ENCODE peak calls at places on chromosomes 11 and 22, in four cellular contexts. E is cardiac septum, B is caudate nucleus, G is mucosa of descending colon. M is an unnamed sample.

GRCh38 chr11:116852261-116853125 is 15.1 kb upstream of the APOA1 start:
- DNase-seq in G (peak; percentile 70), B (no peak), E (no peak), M (no peak)

GRCh38 chr22:17152340-17152739 is 6.7 kb downstream of the HDHD5 start:
- DNase-seq in G (no peak), E (no peak), B (no peak), M (no peak)

GRCh38 chr11:76578655-76579046 is 91.9 kb downstream of the LRRC32 start:
- DNase-seq in E (peak; percentile 85), B (no peak), G (no peak), M (no peak)

GRCh38 chr11:64969209-64969608 is 2.7 kb downstream of the MAJIN start:
- DNase-seq in G (peak; percentile 53), B (no peak), E (no peak), M (no peak)

GRCh38 chr11:38791346-38791961 is 2193.4 kb upstream of the RAG2 start:
- DNase-seq in E (no peak), G (peak; percentile 51), B (peak; percentile 58), M (no peak)

GRCh38 chr11:7569044-7569443 is 55.2 kb downstream of the PPFIBP2 start:
- DNase-seq in B (no peak), G (no peak), E (no peak), M (no peak)

GRCh38 chr11:65524747-65525658 is at the start of gene SCYL1:
- DNase-seq in B (peak; percentile 71), E (peak; percentile 95), G (peak; percentile 85), M (peak; percentile 84)

GRCh38 chr11:127003260-127003981 is 2.9 kb upstream of the KIRREL3 start:
- DNase-seq in B (peak; percentile 65), E (no peak), G (peak; percentile 23), M (no peak)

GRCh38 chr22:49999063-49999900 is 13.3 kb downstream of the IL17REL start:
- DNase-seq in G (no peak), E (peak; percentile 76), B (no peak), M (no peak)

GRCh38 chr11:114343020-114343419 is 46.8 kb downstream of the NNMT start:
- DNase-seq in B (no peak), G (no peak), E (no peak), M (no peak)

GRCh38 chr11:25068451-25068850 is 571.6 kb downstream of the LUZP2 start:
- DNase-seq in E (no peak), B (no peak), G (no peak), M (no peak)

M was measured in natural killer cell treated with Interleukin-12 subunit alpha and Interleukin-12 subunit beta and Interleukin-15 and Interleukin-18, amount 100 ng/mL, for 72 hours.